ENCODE peak calls at places on chromosomes 5 and 9, in eight cellular contexts. F, O, X, L, N, I, A and Z are unnamed samples.

GRCh38 chr5:91194861-91195460 is 188.2 kb downstream of the ARRDC3 start:
- DNase-seq in N (no peak), A (no peak), F (no peak), O (no peak), I (peak; percentile 65), X (no peak), L (no peak), Z (no peak)

GRCh38 chr9:130570200-130570599 is 9.2 kb upstream of the FUBP3 start:
- DNase-seq in X (peak; percentile 51), L (no peak), F (peak; percentile 13), A (no peak), O (no peak), I (no peak), N (no peak), Z (no peak)

GRCh38 chr5:37792976-37793328 is 46.9 kb downstream of the GDNF start:
- DNase-seq in F (no peak), I (no peak), L (no peak), N (no peak), A (no peak), O (no peak), X (peak; percentile 87), Z (no peak)

GRCh38 chr5:123209163-123210013 is 120.3 kb downstream of the PRDM6 start:
- DNase-seq in I (no peak), O (no peak), L (no peak), F (no peak), A (no peak), N (peak; percentile 35), X (peak; percentile 96), Z (no peak)

GRCh38 chr9:137974746-137975526 is 97.4 kb downstream of the CACNA1B start:
- DNase-seq in N (no peak), I (no peak), O (no peak), F (no peak), A (no peak), L (no peak), X (no peak), Z (no peak)

GRCh38 chr5:31120642-31120948 is 72.9 kb upstream of the CDH6 start:
- DNase-seq in F (no peak), I (no peak), X (no peak), A (no peak), L (no peak), N (no peak), O (no peak), Z (no peak)

GRCh38 chr9:125074976-125075375 is 68.4 kb downstream of the SCAI start:
- DNase-seq in F (no peak), X (peak; percentile 75), O (no peak), I (no peak), N (no peak), L (no peak), A (no peak), Z (no peak)

GRCh38 chr5:160699301-160699700 is 152.7 kb downstream of the ATP10B start:
- DNase-seq in I (peak; percentile 69), L (no peak), A (no peak), O (no peak), N (no peak), F (no peak), X (no peak), Z (no peak)

GRCh38 chr9:122954253-122954691 is 13.5 kb downstream of the RABGAP1 start:
- DNase-seq in I (no peak), F (no peak), N (no peak), A (no peak), X (peak; percentile 68), O (no peak), L (no peak), Z (no peak)

GRCh38 chr5:98769256-98770157 is 4.0 kb upstream of the RGMB start:
- DNase-seq in L (no peak), I (peak; percentile 49), O (peak; percentile 67), A (peak; percentile 32), F (peak; percentile 25), X (peak; percentile 92), N (no peak), Z (peak; percentile 40)

GRCh38 chr9:112404367-112404979 is 24.6 kb downstream of the HSDL2 start:
- DNase-seq in O (no peak), N (no peak), A (no peak), F (no peak), L (no peak), X (peak; percentile 16), I (no peak), Z (no peak)

GRCh38 chr5:79686799-79687198 is 2.8 kb upstream of the CMYA5 start:
- DNase-seq in X (peak; percentile 8), N (no peak), I (no peak), F (no peak), O (no peak), L (no peak), A (no peak), Z (no peak)

GRCh38 chr5:119330367-119331183 is 25.2 kb upstream of the TNFAIP8 start:
- DNase-seq in X (no peak), F (no peak), I (no peak), L (no peak), O (no peak), N (no peak), A (no peak), Z (no peak)

GRCh38 chr9:33290994-33291397 is 680 bp downstream of the NFX1 start:
- DNase-seq in N (peak; percentile 32), F (no peak), X (peak; percentile 91), O (no peak), A (no peak), L (no peak), I (no peak), Z (no peak)

GRCh38 chr5:3161672-3162071 is 410.2 kb upstream of the IRX2 start:
- DNase-seq in F (no peak), A (no peak), N (no peak), O (no peak), I (no peak), L (no peak), X (no peak), Z (no peak)

GRCh38 chr9:120692901-120693573 is 21.2 kb downstream of the MEGF9 start:
- DNase-seq in N (no peak), A (no peak), X (peak; percentile 74), I (no peak), F (no peak), O (no peak), L (no peak), Z (no peak)

GRCh38 chr9:5628183-5628529 is 751 bp upstream of the RIC1 start:
- DNase-seq in F (no peak), A (no peak), N (no peak), I (no peak), X (no peak), L (no peak), O (no peak), Z (no peak)

GRCh38 chr9:33029106-33029788 is 4.2 kb downstream of the DNAJA1 start:
- DNase-seq in A (no peak), X (peak; percentile 75), N (no peak), L (no peak), O (no peak), I (no peak), F (peak; percentile 54), Z (no peak)

GRCh38 chr5:124301850-124302249 is 444.6 kb downstream of the ZNF608 start:
- DNase-seq in I (no peak), A (no peak), N (no peak), X (peak; percentile 72), O (no peak), L (no peak), F (no peak), Z (no peak)

DNA sequence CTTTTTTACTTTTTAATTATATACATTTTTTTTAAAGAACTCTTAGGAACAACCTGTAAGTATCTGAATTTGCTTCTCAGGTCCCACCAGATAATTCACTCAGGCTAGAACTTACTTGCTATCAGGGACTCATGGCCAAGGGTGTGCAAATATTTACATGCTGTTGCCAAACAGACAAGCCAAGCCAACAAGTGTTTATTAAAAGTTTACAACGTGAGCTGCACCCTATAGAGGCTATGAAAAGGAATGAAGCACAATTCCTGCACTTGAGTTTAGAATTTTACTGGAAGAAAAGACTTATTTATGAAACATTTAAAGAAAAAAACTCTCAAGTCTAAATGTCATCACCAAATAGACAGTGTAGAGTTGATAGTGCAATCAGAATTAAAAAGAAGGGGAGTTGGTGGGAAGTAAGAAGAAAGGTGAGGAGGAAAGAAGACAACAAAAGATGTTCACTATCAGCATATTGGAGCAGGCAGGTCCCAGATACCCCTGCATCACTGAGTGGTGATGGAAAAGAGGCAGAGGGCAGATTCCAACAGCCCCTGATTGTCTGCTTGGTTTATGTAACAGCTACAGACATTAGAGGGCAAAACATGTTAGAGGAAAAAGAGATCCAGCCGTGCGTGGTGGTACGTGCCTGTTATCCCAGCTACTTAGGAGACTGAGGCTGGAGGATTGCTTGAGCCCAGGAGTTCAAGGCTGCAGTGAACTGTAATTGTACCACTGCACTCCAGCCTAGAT is 32.8 kb downstream of the SH3RF2 start:
- DNase-seq in L (no peak), A (no peak), X (no peak), I (no peak), N (no peak), O (peak; percentile 34), F (no peak), Z (no peak)
- H3K4me1 ChIP-seq in L (no peaks in the 10 kb centered on the region), A (no peaks in the 10 kb centered on the region), X (no peaks in the 10 kb centered on the region), I (no peaks in the 10 kb centered on the region), N (peaks cover 40% of the 10 kb centered on the region), O (peaks cover 82% of the 10 kb centered on the region), F (no peaks in the 10 kb centered on the region), Z (peaks cover 4% of the 10 kb centered on the region)

GRCh38 chr9:135650408-135650807 is 11.1 kb upstream of the GLT6D1 start:
- DNase-seq in I (no peak), X (no peak), A (no peak), F (no peak), N (no peak), O (no peak), L (no peak), Z (no peak)
- H3K9me3 ChIP-seq in I (peaks cover 25% of the 10 kb centered on the region), X (peaks cover 19% of the 10 kb centered on the region), A (peaks cover 40% of the 10 kb centered on the region), F (peaks cover 27% of the 10 kb centered on the region), N (peaks cover 4% of the 10 kb centered on the region), O (no peaks in the 10 kb centered on the region), L (no peaks in the 10 kb centered on the region), Z (peaks cover 55% of the 10 kb centered on the region)

GRCh38 chr9:98958271-98958989 is 14.7 kb downstream of the COL15A1 start:
- DNase-seq in I (no peak), N (no peak), X (peak; percentile 98), F (peak; percentile 41), L (no peak), A (peak; percentile 50), O (no peak), Z (no peak)
- H3K4me1 ChIP-seq in I (peaks cover 5% of the 10 kb centered on the region), N (no peaks in the 10 kb centered on the region), X (peaks cover 37% of the 10 kb centered on the region), F (peaks cover 56% of the 10 kb centered on the region), L (peaks cover 4% of the 10 kb centered on the region), A (peaks cover 14% of the 10 kb centered on the region), O (peaks cover 5% of the 10 kb centered on the region), Z (peaks cover 77% of the 10 kb centered on the region)

DNA sequence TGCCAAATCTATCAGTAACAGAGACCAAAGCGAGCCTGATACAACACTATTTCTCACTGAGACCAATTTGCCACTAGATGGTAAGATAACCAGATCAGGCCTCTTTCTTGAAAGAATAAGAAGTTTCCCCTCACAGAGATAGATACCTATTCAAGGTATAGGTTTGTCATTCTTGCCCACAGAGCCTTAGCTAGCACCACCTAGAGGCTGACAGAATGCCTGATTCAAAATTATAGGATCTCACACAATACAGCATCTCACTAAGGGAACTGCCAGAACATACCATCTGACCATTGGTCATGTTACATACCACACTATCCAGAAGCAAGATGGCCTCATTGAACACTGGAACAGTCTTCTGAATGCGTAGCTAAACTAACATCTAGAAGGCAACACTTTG is 166.6 kb upstream of the HCN1 start:
- DNase-seq in N (no peak), O (no peak), I (no peak), X (no peak), A (no peak), F (no peak), L (no peak), Z (no peak)
- H3K9me3 ChIP-seq in N (peaks cover 1% of the 10 kb centered on the region), O (no peaks in the 10 kb centered on the region), I (peaks cover 7% of the 10 kb centered on the region), X (peaks cover 4% of the 10 kb centered on the region), A (peaks cover 5% of the 10 kb centered on the region), F (no peaks in the 10 kb centered on the region), L (no peaks in the 10 kb centered on the region), Z (peaks cover 13% of the 10 kb centered on the region)